ENCODE peak calls at places on chromosomes 13 and 19, in four cellular contexts. U, N, R and P are unnamed samples.
A peak's percentile ranks its signal among the peaks of the same experiment; 100 is the strongest.

GRCh38 chr19:12782424-12783225 is 7.3 kb upstream of the HOOK2 start:
- DNase-seq in U (peak; percentile 94), N (peak; percentile 75), R (peak; percentile 79), P (peak; percentile 91)

GRCh38 chr13:23674795-23675640 is 104.8 kb downstream of the TNFRSF19 start:
- DNase-seq in U (no peak), N (peak; percentile 87), R (peak; percentile 95), P (no peak)

GRCh38 chr19:13051581-13052165 is 51.0 kb downstream of the LYL1 start:
- DNase-seq in U (peak; percentile 90), N (no peak), R (peak; percentile 34), P (peak; percentile 94)

GRCh38 chr13:20159646-20160345 is 1.1 kb downstream of the GJA3 start:
- DNase-seq in U (no peak), N (no peak), R (peak; percentile 23), P (peak; percentile 55)

GRCh38 chr19:33621811-33622504 is at the start of gene CHST8:
- DNase-seq in U (no peak), N (no peak), R (peak; percentile 12), P (peak; percentile 84)

GRCh38 chr19:55647732-55648656 is at the start of gene CCDC106:
- DNase-seq in U (peak; percentile 79), N (peak; percentile 43), R (peak; percentile 60), P (peak; percentile 82)

GRCh38 chr13:110187501-110188161 is 119.3 kb downstream of the COL4A1 start:
- DNase-seq in U (no peak), N (peak; percentile 56), R (peak; percentile 88), P (peak; percentile 5)

GRCh38 chr13:66635526-66635925 is 594.6 kb downstream of the PCDH9 start:
- DNase-seq in U (no peak), N (peak; percentile 78), R (peak; percentile 94), P (no peak)

GRCh38 chr19:16736709-16737108 is 17.1 kb downstream of the NWD1 start:
- DNase-seq in U (no peak), N (no peak), R (no peak), P (peak; percentile 35)

GRCh38 chr19:33413868-33414666 is 40.6 kb downstream of the CEBPG start:
- DNase-seq in U (no peak), N (no peak), R (no peak), P (no peak)

GRCh38 chr19:47494729-47495128 is 10.7 kb upstream of the KPTN start:
- DNase-seq in U (no peak), N (no peak), R (no peak), P (peak; percentile 92)

GRCh38 chr19:31253816-31254551 is 95.3 kb downstream of the TSHZ3 start:
- DNase-seq in U (no peak), N (peak; percentile 45), R (peak; percentile 35), P (peak; percentile 99)

GRCh38 chr13:39433705-39434104 is 169.3 kb downstream of the LHFPL6 start:
- DNase-seq in U (no peak), N (no peak), R (no peak), P (no peak)

GRCh38 chr19:22326219-22326618 is 40.0 kb downstream of the ZNF729 start:
- DNase-seq in U (no peak), N (no peak), R (no peak), P (no peak)

GRCh38 chr19:29325241-29325975 is 112.5 kb upstream of the UQCRFS1 start:
- DNase-seq in U (no peak), N (no peak), R (no peak), P (no peak)

GRCh38 chr13:96822900-96823299 is 171.4 kb downstream of the OXGR1 start:
- DNase-seq in U (no peak), N (no peak), R (peak; percentile 54), P (peak; percentile 40)

GRCh38 chr13:101545521-101545920 is 93.0 kb downstream of the ITGBL1 start:
- DNase-seq in U (no peak), N (no peak), R (peak; percentile 43), P (no peak)

GRCh38 chr19:7905298-7905697 is 1.6 kb downstream of the MAP2K7 start:
- DNase-seq in U (no peak), N (no peak), R (no peak), P (no peak)

GRCh38 chr19:48656840-48657474 is 11.0 kb upstream of the CA11 start:
- DNase-seq in U (no peak), N (no peak), R (peak; percentile 91), P (peak; percentile 90)

GRCh38 chr13:46355088-46355468 is 32.0 kb downstream of the RUBCNL start:
- DNase-seq in U (no peak), N (no peak), R (no peak), P (no peak)

GRCh38 chr13:39585219-39585618 is 17.8 kb downstream of the LHFPL6 start:
- DNase-seq in U (no peak), N (no peak), R (no peak), P (no peak)

GRCh38 chr13:20700288-20700687 is 3.2 kb upstream of the IL17D start:
- DNase-seq in U (no peak), N (no peak), R (no peak), P (no peak)

DNA sequence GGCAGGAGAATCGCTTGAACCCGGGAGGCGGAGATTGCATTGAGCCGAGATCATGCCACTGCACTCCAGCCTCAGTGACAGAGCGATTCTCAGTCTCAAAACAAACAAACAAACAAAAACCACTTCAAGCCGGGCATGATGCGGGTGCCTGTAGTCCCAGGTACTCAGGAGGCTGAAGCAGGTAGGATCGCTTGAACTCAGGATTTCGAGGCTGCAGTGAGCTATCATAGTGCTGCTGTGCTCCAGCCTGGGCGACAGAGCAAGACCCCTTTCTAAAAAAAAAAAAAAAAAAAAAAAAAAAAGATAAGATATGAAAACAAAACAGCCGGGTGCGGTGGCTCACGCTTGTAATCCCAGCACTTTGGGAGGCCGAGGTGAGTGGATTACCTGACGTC is 12.9 kb downstream of the PPP1R14A start:
- DNase-seq in U (no peak), N (no peak), R (no peak), P (no peak)
- H3K4me3 ChIP-seq in U (peak overlapping the region; percentile 29), N (no peak overlapping the region), R (no peak overlapping the region), P (no peak overlapping the region)

DNA sequence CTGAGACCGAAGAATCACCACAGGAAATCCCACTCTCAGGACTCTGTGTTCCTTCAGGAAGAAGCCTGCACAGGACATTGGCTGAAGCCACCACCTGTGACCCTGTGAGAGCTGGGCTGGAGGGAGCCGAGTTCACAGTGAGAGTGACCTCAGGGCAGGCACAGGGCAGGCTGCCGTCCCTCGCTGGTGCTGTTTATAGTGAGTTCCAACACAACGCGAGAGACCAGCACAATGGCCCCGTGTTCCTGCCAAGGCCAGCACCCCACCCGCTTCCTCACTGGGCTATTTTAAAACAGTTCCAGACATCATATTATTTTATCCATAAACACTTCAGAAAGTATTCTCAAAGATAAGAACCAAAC is 18.4 kb upstream of the GAS6 start:
- DNase-seq in U (peak; percentile 64), N (no peak), R (no peak), P (no peak)
- H3K4me3 ChIP-seq in U (no peak overlapping the region), N (no peak overlapping the region), R (no peak overlapping the region), P (no peak overlapping the region)

GRCh38 chr19:35041548-35042055 is at the start of gene HPN:
- DNase-seq in U (peak; percentile 79), N (no peak), R (no peak), P (no peak)
- H3K4me3 ChIP-seq in U (peak within 1 kb of the TSS; percentile 42), N (no peak within 1 kb of the TSS), R (no peak within 1 kb of the TSS), P (no peak within 1 kb of the TSS)

GRCh38 chr19:53962887-53963435 is at the start of gene CACNG8:
- DNase-seq in U (no peak), N (no peak), R (no peak), P (no peak)
- H3K4me3 ChIP-seq in U (no peak within 1 kb of the TSS), N (peak within 1 kb of the TSS; percentile 30), R (peak within 1 kb of the TSS; percentile 63), P (no peak within 1 kb of the TSS)

DNA sequence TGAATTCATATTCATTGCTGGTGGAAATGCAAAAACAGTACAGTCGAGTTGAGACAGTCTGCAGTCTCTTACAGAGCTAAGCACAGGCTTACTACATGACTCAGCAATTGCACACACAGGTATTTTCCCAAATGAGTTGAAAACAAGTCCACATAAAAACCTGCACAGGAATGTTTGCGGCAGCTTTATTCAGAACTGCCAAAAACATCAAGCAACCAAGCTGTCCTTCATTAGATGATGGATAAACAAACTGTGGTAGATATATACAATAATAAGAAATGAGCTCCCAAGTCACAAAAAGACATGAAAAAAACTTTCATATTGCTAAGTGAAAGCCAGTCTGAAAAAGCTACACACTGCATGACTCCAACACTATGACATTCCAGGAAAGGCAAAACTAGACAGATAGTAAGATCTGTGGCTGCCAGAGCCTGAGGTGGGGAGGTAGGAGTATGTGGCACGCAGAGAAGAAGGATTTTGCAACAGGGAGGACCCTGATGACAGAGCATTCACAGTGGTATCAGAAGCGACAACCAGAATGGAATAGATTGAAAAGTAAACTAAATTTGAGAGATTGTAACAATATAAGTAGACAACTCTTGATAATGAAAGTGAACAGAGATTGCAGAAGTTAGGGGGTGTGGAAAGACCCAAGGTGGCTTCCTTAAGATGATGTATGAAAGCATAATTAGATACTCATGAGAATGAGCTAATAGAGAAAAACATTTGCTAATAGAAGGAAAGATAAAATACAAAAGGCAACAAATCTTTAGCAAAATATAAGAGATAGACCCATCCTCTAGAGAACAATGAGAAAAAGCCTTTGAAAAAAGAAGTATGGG is 52.7 kb downstream of the TSC22D1 start:
- DNase-seq in U (no peak), N (peak; percentile 25), R (peak; percentile 84), P (no peak)
- H3K4me3 ChIP-seq in U (no peak overlapping the region), N (no peak overlapping the region), R (peak overlapping the region; percentile 22), P (no peak overlapping the region)

DNA sequence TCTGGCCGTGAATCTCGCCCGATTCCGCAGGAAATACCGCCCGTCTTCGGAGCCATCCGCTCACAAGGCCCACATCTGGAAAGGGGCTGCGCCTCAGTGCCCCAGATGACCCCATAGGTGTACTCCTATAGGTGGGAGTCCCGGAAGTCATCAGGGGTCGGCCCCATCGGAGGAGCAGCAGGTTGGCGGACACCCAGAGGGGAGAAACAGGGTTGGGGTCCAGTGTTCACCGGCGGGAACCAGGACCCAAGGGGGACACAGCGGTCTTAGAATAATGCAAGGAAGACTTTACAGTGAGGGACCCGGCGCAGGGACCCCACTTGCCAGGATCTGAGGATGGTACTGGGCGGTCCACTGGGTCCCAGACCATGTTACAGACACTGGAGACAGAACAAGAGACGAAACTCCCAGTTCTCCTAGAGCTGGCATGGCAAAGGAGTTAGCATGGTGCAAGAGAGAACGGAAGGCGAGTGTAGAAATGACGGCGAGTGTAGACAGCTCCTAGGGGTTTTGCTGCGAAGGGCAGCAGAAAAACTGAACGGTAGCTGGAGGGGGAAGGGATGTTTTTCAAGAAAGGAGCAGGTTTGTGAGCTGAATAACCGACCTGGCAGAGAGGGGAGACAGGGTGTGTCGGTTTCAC is 4.2 kb upstream of the RGL3 start:
- DNase-seq in U (no peak), N (no peak), R (no peak), P (no peak)
- H3K4me3 ChIP-seq in U (no peak overlapping the region), N (no peak overlapping the region), R (no peak overlapping the region), P (no peak overlapping the region)

GRCh38 chr13:106484755-106485193 is 50.7 kb downstream of the EFNB2 start:
- DNase-seq in U (no peak), N (no peak), R (peak; percentile 45), P (no peak)
- H3K4me3 ChIP-seq in U (peak overlapping the region; percentile 22), N (no peak overlapping the region), R (peak overlapping the region; percentile 3), P (no peak overlapping the region)